ENCODE peak calls at places on chromosomes 12 and 14, in nine cellular contexts. X is suprapubic skin, N is mammary epithelial cell, Z is heart left ventricle, C is RWPE2, V is tibial artery, H is MM.1S, L is dorsolateral prefrontal cortex, D is fibroblast of lung. A is an unnamed sample.

GRCh38 chr12:38056701-38057689 is 259.6 kb upstream of the ALG10B start:
- DNase-seq in X (no peak), N (peak), Z (no peak), C (peak), V (no peak), H (no peak), L (no peak), D (no peak), A (no peak)

GRCh38 chr14:97762386-97762785 is 965.2 kb downstream of the VRK1 start:
- DNase-seq in X (no peak), N (no peak), Z (no peak), C (no peak), V (no peak), H (no peak), L (no peak), D (no peak), A (no peak)

GRCh38 chr12:104498211-104498801 is 41.6 kb downstream of the CHST11 start:
- DNase-seq in X (no peak), N (no peak), Z (no peak), C (no peak), V (no peak), H (no peak), L (no peak), D (no peak), A (no peak)

GRCh38 chr14:25108959-25109358 is 59.0 kb upstream of the STXBP6 start:
- DNase-seq in X (no peak), N (peak), Z (no peak), C (no peak), V (no peak), H (no peak), L (no peak), D (no peak), A (no peak)

GRCh38 chr14:105482486-105483110 is 4.1 kb upstream of the CRIP1 start:
- DNase-seq in X (no peak), N (no peak), Z (no peak), C (no peak), V (no peak), H (no peak), L (no peak), D (no peak), A (no peak)

GRCh38 chr12:116089080-116089479 is 188.4 kb downstream of the MED13L start:
- DNase-seq in X (no peak), N (no peak), Z (no peak), C (no peak), V (no peak), H (no peak), L (no peak), D (no peak), A (no peak)

GRCh38 chr14:32400480-32400879 is 71.4 kb downstream of the AKAP6 start:
- DNase-seq in X (no peak), N (peak), Z (no peak), C (no peak), V (no peak), H (no peak), L (no peak), D (no peak), A (no peak)

GRCh38 chr14:21534576-21534975 is 8.4 kb upstream of the SALL2 start:
- DNase-seq in X (no peak), N (no peak), Z (no peak), C (no peak), V (no peak), H (no peak), L (no peak), D (no peak), A (no peak)

GRCh38 chr12:76680940-76681339 is 83.0 kb upstream of the ZDHHC17 start:
- DNase-seq in X (no peak), N (no peak), Z (no peak), C (no peak), V (no peak), H (no peak), L (no peak), D (peak), A (no peak)

GRCh38 chr12:42759622-42760273 is 170.2 kb upstream of the PRICKLE1 start:
- DNase-seq in X (peak), N (no peak), Z (peak), C (no peak), V (peak), H (no peak), L (no peak), D (peak), A (peak)

GRCh38 chr12:34599530-34600513 is 577.5 kb downstream of the ALG10 start:
- DNase-seq in X (peak), N (no peak), Z (no peak), C (peak), V (no peak), H (no peak), L (peak), D (no peak), A (no peak)

GRCh38 chr12:42216737-42217136 is 21.3 kb downstream of the YAF2 start:
- DNase-seq in X (no peak), N (no peak), Z (no peak), C (no peak), V (no peak), H (no peak), L (no peak), D (no peak), A (no peak)

GRCh38 chr12:73935817-73936216 is 601.8 kb upstream of the ATXN7L3B start:
- DNase-seq in X (no peak), N (peak), Z (no peak), C (no peak), V (no peak), H (peak), L (no peak), D (no peak), A (no peak)

GRCh38 chr12:62758216-62758615 is 176.7 kb downstream of the PPM1H start:
- DNase-seq in X (no peak), N (no peak), Z (no peak), C (no peak), V (no peak), H (no peak), L (no peak), D (peak), A (no peak)

GRCh38 chr12:91355150-91356006 is 172.8 kb upstream of the DCN start:
- DNase-seq in X (peak), N (peak), Z (peak), C (no peak), V (peak), H (peak), L (peak), D (peak), A (peak)

GRCh38 chr12:132171968-132172521 is 27.8 kb downstream of the NOC4L start:
- DNase-seq in X (no peak), N (no peak), Z (peak), C (peak), V (no peak), H (no peak), L (no peak), D (no peak), A (peak)

GRCh38 chr12:116136340-116136739 is 141.2 kb downstream of the MED13L start:
- DNase-seq in X (no peak), N (no peak), Z (no peak), C (no peak), V (no peak), H (no peak), L (no peak), D (peak), A (no peak)

GRCh38 chr14:41225433-41225832 is 381.2 kb upstream of the LRFN5 start:
- DNase-seq in X (no peak), N (no peak), Z (no peak), C (no peak), V (no peak), H (no peak), L (no peak), D (no peak), A (no peak)

GRCh38 chr12:130111965-130112496 is 50.2 kb upstream of the FZD10 start:
- DNase-seq in X (no peak), N (no peak), Z (no peak), C (no peak), V (no peak), H (no peak), L (no peak), D (no peak), A (no peak)

GRCh38 chr12:30985814-30986452 is 59.4 kb downstream of the TSPAN11 start:
- DNase-seq in X (no peak), N (peak), Z (no peak), C (no peak), V (no peak), H (peak), L (peak), D (peak), A (peak)

GRCh38 chr12:47102845-47103666 is 23.3 kb upstream of the AMIGO2 start:
- DNase-seq in X (no peak), N (peak), Z (no peak), C (no peak), V (no peak), H (no peak), L (no peak), D (peak), A (no peak)

GRCh38 chr14:75133597-75133996 is 6.7 kb upstream of the NEK9 start:
- DNase-seq in X (no peak), N (no peak), Z (no peak), C (no peak), V (no peak), H (no peak), L (no peak), D (no peak), A (no peak)

GRCh38 chr14:47186491-47186890 is 488.9 kb downstream of the MDGA2 start:
- DNase-seq in X (no peak), N (no peak), Z (no peak), C (no peak), V (no peak), H (no peak), L (no peak), D (no peak), A (no peak)

GRCh38 chr14:73802431-73803188 is 49.0 kb upstream of the PTGR2 start:
- DNase-seq in X (no peak), N (peak), Z (no peak), C (no peak), V (no peak), H (no peak), L (no peak), D (no peak), A (no peak)

GRCh38 chr14:81345781-81346180 is 54.3 kb downstream of the STON2 start:
- DNase-seq in X (no peak), N (no peak), Z (no peak), C (no peak), V (no peak), H (no peak), L (no peak), D (no peak), A (no peak)

GRCh38 chr14:20002319-20002718 is 356 bp downstream of the OR4Q2 start:
- DNase-seq in X (no peak), N (no peak), Z (no peak), C (no peak), V (no peak), H (no peak), L (no peak), D (no peak), A (no peak)

GRCh38 chr12:126389215-126389841 is 1324.1 kb downstream of the AACS start:
- DNase-seq in X (no peak), N (no peak), Z (no peak), C (no peak), V (no peak), H (no peak), L (no peak), D (peak), A (no peak)

GRCh38 chr14:85479771-85480170 is 50.2 kb upstream of the FLRT2 start:
- DNase-seq in X (no peak), N (no peak), Z (no peak), C (no peak), V (no peak), H (no peak), L (no peak), D (no peak), A (no peak)

GRCh38 chr12:106291342-106291741 is 11.2 kb upstream of the TCP11L2 start:
- DNase-seq in X (no peak), N (no peak), Z (no peak), C (no peak), V (no peak), H (no peak), L (no peak), D (no peak), A (no peak)

GRCh38 chr14:31927348-31927826 is 149.7 kb upstream of the ARHGAP5 start:
- DNase-seq in X (no peak), N (peak), Z (peak), C (no peak), V (no peak), H (no peak), L (no peak), D (peak), A (peak)

GRCh38 chr14:51093371-51094281 is 1.3 kb downstream of the TRIM9 start:
- DNase-seq in X (peak), N (peak), Z (peak), C (no peak), V (no peak), H (no peak), L (peak), D (peak), A (peak)

GRCh38 chr12:16187684-16188083 is 89.8 kb downstream of the SLC15A5 start:
- DNase-seq in X (no peak), N (no peak), Z (no peak), C (no peak), V (no peak), H (no peak), L (no peak), D (no peak), A (no peak)

GRCh38 chr12:93442411-93443340 is 929 bp upstream of the UBE2N start:
- DNase-seq in X (no peak), N (peak), Z (no peak), C (no peak), V (no peak), H (no peak), L (no peak), D (no peak), A (no peak)
- H3K27ac ChIP-seq in X (peak), N (peak), Z (peak), C (peak), V (peak), H (peak), L (peak), D (peak), A (peak)

GRCh38 chr12:120094485-120094884 is 22.1 kb downstream of the RAB35 start:
- DNase-seq in X (no peak), N (no peak), Z (no peak), C (no peak), V (no peak), H (no peak), L (no peak), D (no peak), A (no peak)
- H3K4me3 ChIP-seq in X (no peak), N (no peak), Z (no peak), C (no peak), V (no peak), H (no peak), L (no peak), D (no peak), A (no peak)

GRCh38 chr12:12985817-12986408 is 14.2 kb downstream of the HEBP1 start:
- DNase-seq in X (no peak), N (no peak), Z (no peak), C (no peak), V (no peak), H (no peak), L (no peak), D (peak), A (no peak)
- TF ChIP-seq CTCF in X (peak), N (peak), Z (peak), C (no peak), V (peak), H (peak), L (no peak), D (peak), A (peak)

DNA sequence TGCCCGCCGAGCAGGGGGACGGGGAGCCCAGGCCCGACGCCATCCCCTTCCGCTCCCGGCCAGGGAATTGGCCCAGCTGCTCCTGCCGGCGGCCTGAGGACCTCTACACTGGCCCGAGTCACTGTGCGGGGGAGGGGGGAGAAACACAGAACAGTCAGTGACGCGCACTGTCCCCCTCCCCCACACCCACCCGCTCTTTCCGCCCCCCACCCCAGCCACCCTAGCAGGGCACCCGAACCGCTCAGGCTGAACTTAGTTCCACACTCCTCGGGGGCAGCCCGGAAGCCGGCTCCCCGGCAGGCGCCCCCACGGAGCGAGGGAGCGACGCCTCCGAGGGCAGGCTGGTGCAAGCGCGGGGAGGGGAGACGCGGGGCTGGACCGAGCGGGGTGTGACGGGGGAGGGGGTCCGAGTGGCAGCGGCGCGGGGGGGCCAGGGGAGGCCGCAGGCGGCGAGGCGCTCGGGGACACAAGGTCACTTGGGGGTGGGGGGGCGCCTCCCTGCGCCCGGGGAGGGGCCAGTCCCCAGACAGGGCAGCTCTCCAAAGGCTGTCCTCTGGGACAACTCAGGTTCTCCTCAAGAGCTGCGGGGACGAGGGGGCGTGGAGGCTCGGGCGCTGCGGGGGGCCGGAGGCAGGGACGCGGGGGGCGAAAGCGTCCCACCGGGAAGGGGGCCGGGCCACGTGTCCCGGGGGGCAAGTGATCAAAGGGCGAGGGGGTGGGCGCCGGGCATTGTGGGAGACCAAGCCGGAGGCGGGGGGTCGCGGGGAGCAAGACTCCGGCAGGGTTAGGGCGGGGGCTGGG is 648 bp downstream of the CHD4 start:
- DNase-seq in X (peak), N (peak), Z (peak), C (no peak), V (peak), H (peak), L (peak), D (peak), A (peak)
- H3K27ac ChIP-seq in X (peak), N (no peak), Z (peak), C (peak), V (peak), H (peak), L (peak), D (peak), A (peak)

GRCh38 chr12:124906606-124907261 is 7.7 kb downstream of the UBC start:
- DNase-seq in X (peak), N (peak), Z (peak), C (peak), V (peak), H (peak), L (peak), D (peak), A (peak)

GRCh38 chr12:124913474-124914391 is 717 bp downstream of the UBC start:
- DNase-seq in X (peak), N (peak), Z (peak), C (peak), V (peak), H (peak), L (peak), D (peak), A (peak)

GRCh38 chr12:124909831-124910560 is 4.5 kb downstream of the UBC start:
- DNase-seq in X (no peak), N (peak), Z (no peak), C (no peak), V (no peak), H (no peak), L (no peak), D (peak), A (no peak)

GRCh38 chr12:124914392-124915248 is at the start of gene UBC:
- DNase-seq in X (peak), N (peak), Z (peak), C (peak), V (peak), H (peak), L (peak), D (peak), A (peak)

GRCh38 chr12:124910561-124911478 is 3.6 kb downstream of the UBC start:
- DNase-seq in X (no peak), N (peak), Z (no peak), C (no peak), V (no peak), H (no peak), L (no peak), D (peak), A (no peak)
- H3K4me3 ChIP-seq in X (peak), N (peak), Z (peak), C (peak), V (peak), H (no peak), L (peak), D (peak), A (peak)

GRCh38 chr14:92787554-92787953 is 6.6 kb upstream of the GOLGA5 start:
- DNase-seq in X (no peak), N (no peak), Z (no peak), C (no peak), V (no peak), H (no peak), L (no peak), D (no peak), A (no peak)

GRCh38 chr14:92789457-92790089 is 4.5 kb upstream of the GOLGA5 start:
- DNase-seq in X (no peak), N (no peak), Z (no peak), C (no peak), V (no peak), H (no peak), L (no peak), D (no peak), A (no peak)

GRCh38 chr14:92786427-92786756 is 7.7 kb upstream of the GOLGA5 start:
- DNase-seq in X (no peak), N (no peak), Z (no peak), C (no peak), V (no peak), H (no peak), L (no peak), D (no peak), A (no peak)

GRCh38 chr14:92783813-92784431 is 10.2 kb upstream of the GOLGA5 start:
- DNase-seq in X (no peak), N (peak), Z (no peak), C (no peak), V (peak), H (peak), L (no peak), D (peak), A (no peak)

DNA sequence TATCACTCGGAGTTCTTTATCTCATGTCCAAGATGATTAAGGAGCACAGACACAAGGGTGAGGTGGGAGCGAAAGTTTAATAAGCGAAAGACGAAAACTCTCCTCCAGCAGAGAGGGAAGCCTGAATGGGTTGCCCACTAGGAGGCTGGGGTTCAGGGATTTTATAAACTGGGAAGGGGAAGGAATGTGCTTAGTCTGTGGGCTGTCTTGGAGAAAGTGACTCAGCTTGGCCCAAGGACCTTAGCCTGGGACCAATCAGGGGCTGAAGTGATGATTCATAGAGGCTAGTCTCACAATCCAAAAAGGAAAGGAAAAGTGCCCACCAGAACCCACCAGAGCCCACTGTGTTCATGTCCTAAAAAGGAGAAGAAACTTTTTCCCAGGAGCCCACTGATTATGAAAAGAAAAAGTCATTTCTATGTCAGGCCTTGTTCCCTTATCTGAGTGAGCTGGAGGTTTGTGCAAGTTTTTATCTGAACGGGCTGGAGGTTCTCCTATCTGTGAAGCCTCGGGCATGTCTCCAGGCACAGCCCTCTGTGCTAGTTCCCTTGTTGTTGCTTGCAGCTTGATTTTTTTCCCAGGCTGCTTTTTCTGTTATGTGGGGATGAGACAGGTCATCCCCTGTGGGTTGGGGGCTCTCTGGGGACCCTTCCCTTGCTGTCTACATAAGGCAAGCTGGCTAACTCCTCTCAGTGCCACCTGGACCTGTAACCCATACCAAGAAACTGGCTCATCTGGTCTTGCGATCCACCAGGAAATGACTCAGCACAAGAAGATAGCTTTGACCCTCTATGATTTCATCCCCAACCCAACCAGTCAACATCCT is 8.3 kb upstream of the GOLGA5 start:
- DNase-seq in X (no peak), N (peak), Z (peak), C (no peak), V (no peak), H (no peak), L (no peak), D (peak), A (peak)
- TF ChIP-seq CTCF in X (no peak), N (no peak), Z (no peak), C (no peak), V (no peak), H (no peak), L (no peak), D (peak), A (no peak)